ENCODE peak calls at places on chromosomes 4 and X, in five cellular contexts. X, O, H, P and W are unnamed samples.
A peak's percentile ranks its signal among the peaks of the same experiment; 100 is the strongest.

GRCh38 chrX:103483720-103484119 is 35.6 kb downstream of the RAB40A start:
- DNase-seq in H (no peak), X (no peak), P (no peak), O (no peak), W (no peak)

GRCh38 chrX:1355131-1355799 is 18.7 kb downstream of the IL3RA start:
- DNase-seq in H (no peak), P (no peak), O (no peak), X (peak; percentile 36), W (no peak)

GRCh38 chrX:119455264-119455663 is 13.0 kb upstream of the SLC25A5 start:
- DNase-seq in P (no peak), O (no peak), X (no peak), H (no peak), W (peak; percentile 0)

GRCh38 chrX:45758319-45758718 is 557.6 kb upstream of the DIPK2B start:
- DNase-seq in O (no peak), X (peak; percentile 75), P (peak; percentile 17), H (no peak), W (no peak)

GRCh38 chr4:80005863-80006262 is 67.2 kb downstream of the ANTXR2 start:
- DNase-seq in H (no peak), P (no peak), O (no peak), X (peak; percentile 16), W (no peak)

GRCh38 chr4:166737430-166737829 is 496.9 kb downstream of the SPOCK3 start:
- DNase-seq in H (no peak), O (no peak), P (no peak), X (no peak), W (no peak)

GRCh38 chr4:183139972-183140570 is 41.0 kb downstream of the WWC2 start:
- DNase-seq in P (no peak), X (no peak), O (no peak), H (no peak), W (no peak)

GRCh38 chr4:69376450-69376849 is 96.2 kb downstream of the UGT2B28 start:
- DNase-seq in O (no peak), P (no peak), H (no peak), X (no peak), W (no peak)

GRCh38 chrX:46715521-46715920 is 43.4 kb downstream of the SLC9A7 start:
- DNase-seq in H (no peak), X (no peak), O (no peak), P (no peak), W (no peak)

GRCh38 chr4:152509595-152510209 is 26.2 kb downstream of the FBXW7 start:
- DNase-seq in O (no peak), H (no peak), X (no peak), P (no peak), W (no peak)

GRCh38 chr4:13166214-13166613 is 317.9 kb downstream of the RAB28 start:
- DNase-seq in H (no peak), P (no peak), X (no peak), O (no peak), W (no peak)

GRCh38 chr4:141636771-141637460 is 533 bp downstream of the IL15 start:
- DNase-seq in P (peak; percentile 64), H (peak; percentile 60), O (peak; percentile 72), X (peak; percentile 17), W (peak; percentile 86)

GRCh38 chrX:108316456-108316855 is 121.8 kb downstream of the COL4A6 start:
- DNase-seq in H (no peak), O (no peak), P (no peak), X (no peak), W (no peak)

GRCh38 chrX:148647666-148648065 is 147.2 kb downstream of the AFF2 start:
- DNase-seq in H (no peak), X (no peak), O (no peak), P (no peak), W (no peak)

GRCh38 chr4:168604496-168605373 is 107.9 kb downstream of the PALLD start:
- DNase-seq in P (no peak), O (no peak), H (no peak), X (no peak), W (no peak)

GRCh38 chr4:138242830-138243149 is 641 bp upstream of the SLC7A11 start:
- DNase-seq in O (no peak), H (no peak), X (no peak), P (no peak), W (no peak)

GRCh38 chr4:154634058-154634457 is 21.6 kb upstream of the FGG start:
- DNase-seq in P (no peak), O (no peak), X (no peak), H (no peak), W (no peak)

GRCh38 chrX:69538321-69538876 is 34.3 kb downstream of the NALF2 start:
- DNase-seq in O (peak; percentile 71), H (peak; percentile 80), X (peak; percentile 71), P (peak; percentile 77), W (peak; percentile 86)

GRCh38 chrX:118115948-118116307 is 682 bp downstream of the KLHL13 start:
- DNase-seq in P (no peak), H (no peak), X (no peak), O (no peak), W (no peak)

GRCh38 chr4:153205028-153205648 is 895 bp downstream of the TRIM2 start:
- DNase-seq in X (peak; percentile 46), H (no peak), P (peak; percentile 76), O (peak; percentile 79), W (no peak)

GRCh38 chr4:52640808-52641595 is 18.1 kb downstream of the USP46 start:
- DNase-seq in H (no peak), X (no peak), O (no peak), P (no peak), W (no peak)

GRCh38 chr4:107740381-107740780 is 20.3 kb upstream of the PAPSS1 start:
- DNase-seq in P (no peak), X (no peak), O (no peak), H (no peak), W (no peak)
- TF ChIP-seq CTCF in P (no peak), X (no peak), O (no peak), H (no peak), W (peak; percentile 55)

DNA sequence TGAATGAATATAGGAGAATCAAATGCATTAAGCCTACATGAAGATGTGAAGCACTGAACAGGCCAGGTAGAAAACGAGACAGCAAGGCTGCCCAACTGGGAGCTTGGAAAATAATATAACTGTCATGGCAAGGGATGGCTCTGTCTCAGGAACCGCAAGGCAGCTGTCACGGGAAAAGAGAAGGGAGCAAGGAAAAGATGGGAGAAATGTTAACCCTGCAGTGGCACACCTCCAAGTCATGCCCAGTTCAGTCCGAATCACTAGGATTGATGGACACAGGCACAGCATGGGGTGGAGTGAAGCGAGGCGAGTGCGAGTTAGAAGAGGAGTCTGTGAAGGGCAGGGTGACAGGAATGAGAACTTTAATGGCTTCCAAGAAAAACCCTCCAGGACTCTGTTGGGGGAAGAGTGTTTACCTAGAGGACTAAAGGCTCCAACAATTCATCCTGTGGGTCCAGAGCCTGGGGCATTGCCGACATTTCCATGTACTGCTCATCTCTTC is 144.1 kb upstream of the ETNPPL start:
- DNase-seq in H (no peak), X (no peak), O (no peak), P (no peak), W (no peak)
- TF ChIP-seq CTCF in H (no peak), X (no peak), O (no peak), P (no peak), W (no peak)

GRCh38 chrX:138026211-138026610 is 460.3 kb downstream of the ZIC3 start:
- DNase-seq in P (no peak), O (no peak), X (no peak), H (no peak), W (no peak)
- TF ChIP-seq CTCF in P (peak; percentile 24), O (peak; percentile 31), X (no peak), H (no peak), W (peak; percentile 13)

GRCh38 chr4:48943387-48943786 is 36.8 kb upstream of the OCIAD2 start:
- DNase-seq in P (no peak), X (peak; percentile 18), H (no peak), O (no peak), W (no peak)
- TF ChIP-seq CTCF in P (no peak), X (no peak), H (no peak), O (no peak), W (no peak)

DNA sequence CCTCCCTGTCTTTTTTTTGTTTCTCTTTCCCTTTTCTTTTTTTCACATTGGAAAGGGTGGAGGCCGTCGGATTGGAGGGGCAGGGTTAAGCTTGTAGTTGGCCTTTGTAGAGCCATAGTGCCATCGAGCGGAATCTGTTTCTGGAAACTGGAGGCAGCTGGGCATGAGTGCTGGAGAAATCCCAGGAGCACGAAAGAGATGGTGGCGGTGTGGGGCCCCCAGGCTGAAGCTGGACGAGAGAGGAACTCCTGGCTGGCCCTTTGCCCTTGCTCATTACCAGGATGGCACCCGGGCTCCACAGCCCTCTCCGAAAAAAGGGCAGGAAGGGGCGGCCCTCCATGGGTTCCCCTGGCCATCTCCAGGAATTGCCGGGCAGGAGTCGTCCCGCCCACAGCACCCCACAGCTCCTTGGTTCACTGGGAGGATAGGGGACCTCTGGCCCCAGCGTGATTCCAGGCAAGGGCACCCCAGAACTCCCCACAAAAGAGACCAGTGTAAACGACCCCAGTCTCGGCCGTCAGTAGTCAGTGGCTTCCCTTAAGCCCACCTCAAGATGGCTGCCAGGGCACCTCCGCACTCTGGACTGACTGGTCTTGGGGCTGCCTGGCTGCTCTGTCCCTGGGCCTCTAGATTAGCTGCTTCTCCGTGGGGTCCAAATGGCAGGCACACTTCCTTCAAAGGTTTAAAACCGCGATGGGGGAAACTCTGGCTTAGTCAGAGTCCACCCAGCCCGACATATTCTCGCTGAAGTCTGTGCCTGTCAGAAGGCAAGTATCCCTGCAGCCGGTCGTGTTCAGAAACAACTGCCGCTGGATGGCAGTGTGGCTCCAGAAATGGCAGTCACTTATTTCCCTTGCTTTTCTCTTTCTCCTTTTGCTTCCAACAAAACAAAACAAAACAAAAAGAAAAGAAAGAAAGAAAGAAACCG is 74.1 kb downstream of the NBDY start:
- DNase-seq in H (peak; percentile 76), O (peak; percentile 81), P (peak; percentile 83), X (peak; percentile 64), W (peak; percentile 81)
- TF ChIP-seq CTCF in H (peak; percentile 43), O (peak; percentile 39), P (peak; percentile 47), X (no peak), W (peak; percentile 50)

GRCh38 chr4:111602848-111603247 is 542.4 kb upstream of the FAM241A start:
- DNase-seq in P (no peak), O (no peak), X (no peak), H (no peak), W (no peak)
- TF ChIP-seq CTCF in P (no peak), O (no peak), X (no peak), H (no peak), W (no peak)

GRCh38 chrX:115387327-115387726 is 97.8 kb downstream of the LUZP4 start:
- DNase-seq in H (no peak), X (no peak), P (no peak), O (no peak), W (no peak)

GRCh38 chrX:115392871-115393270 is 103.4 kb downstream of the LUZP4 start:
- DNase-seq in H (no peak), P (no peak), O (no peak), X (no peak), W (no peak)

GRCh38 chrX:115393271-115393670 is 103.8 kb downstream of the LUZP4 start:
- DNase-seq in H (no peak), P (no peak), O (no peak), X (no peak), W (no peak)

GRCh38 chrX:115388879-115389278 is 99.4 kb downstream of the LUZP4 start:
- DNase-seq in O (no peak), P (no peak), X (no peak), H (no peak), W (no peak)

GRCh38 chrX:115392031-115392430 is 102.5 kb downstream of the LUZP4 start:
- DNase-seq in O (no peak), H (no peak), X (no peak), P (no peak), W (no peak)
- TF ChIP-seq CTCF in O (no peak), H (no peak), X (no peak), P (no peak), W (no peak)